ENCODE peak calls at places on chromosomes 1 and 21, in seven cellular contexts. S, F, D, U, C, Q and K are unnamed samples.

GRCh38 chr1:26570287-26570686 is 40.7 kb downstream of the RPS6KA1 start:
- DNase-seq in S (no peak), F (no peak), D (peak; percentile 41), U (no peak), C (peak; percentile 55), Q (no peak), K (no peak)

GRCh38 chr21:16709866-16710550 is 802.8 kb upstream of the CXADR start:
- DNase-seq in S (no peak), F (peak; percentile 46), D (no peak), U (no peak), C (peak; percentile 79), Q (peak; percentile 44), K (no peak)

GRCh38 chr1:196438324-196438723 is 169.9 kb downstream of the KCNT2 start:
- DNase-seq in S (no peak), F (no peak), D (no peak), U (no peak), C (peak; percentile 32), Q (no peak), K (no peak)

GRCh38 chr21:40678681-40679284 is 168.2 kb downstream of the DSCAM start:
- DNase-seq in S (no peak), F (no peak), D (no peak), U (no peak), C (no peak), Q (no peak), K (no peak)

GRCh38 chr1:212669600-212669999 is 30.0 kb downstream of the BATF3 start:
- DNase-seq in S (no peak), F (no peak), D (no peak), U (no peak), C (no peak), Q (no peak), K (no peak)

GRCh38 chr21:43834146-43834905 is 30.7 kb upstream of the AGPAT3 start:
- DNase-seq in S (no peak), F (no peak), D (no peak), U (no peak), C (no peak), Q (no peak), K (no peak)

GRCh38 chr1:197393105-197393504 is 125.1 kb downstream of the CRB1 start:
- DNase-seq in S (no peak), F (no peak), D (no peak), U (no peak), C (no peak), Q (no peak), K (no peak)

GRCh38 chr21:42556476-42556875 is 42.8 kb downstream of the SLC37A1 start:
- DNase-seq in S (peak; percentile 46), F (no peak), D (no peak), U (no peak), C (no peak), Q (peak; percentile 3), K (no peak)

GRCh38 chr1:200739499-200740290 is 1.0 kb downstream of the CAMSAP2 start:
- DNase-seq in S (peak; percentile 88), F (no peak), D (peak; percentile 14), U (no peak), C (peak; percentile 41), Q (no peak), K (no peak)

GRCh38 chr1:93575586-93576271 is 105.9 kb downstream of the BCAR3 start:
- DNase-seq in S (no peak), F (no peak), D (no peak), U (no peak), C (peak; percentile 53), Q (no peak), K (no peak)

GRCh38 chr1:27567931-27568246 is 36.1 kb downstream of the AHDC1 start:
- DNase-seq in S (no peak), F (no peak), D (no peak), U (no peak), C (no peak), Q (no peak), K (no peak)